ENCODE peak calls at places on chromosomes 1 and 21, in six cellular contexts. X is HCT116, Y is SK-N-SH, I is GM12878, K is K562, S is HepG2. U is an unnamed sample.

GRCh38 chr1:203117611-203118575 is 9.6 kb upstream of the ADORA1 start:
- DNase-seq in K (peak), S (peak), I (no peak), Y (peak), X (peak), U (peak)

GRCh38 chr1:109425391-109425790 is 857 bp downstream of the PSMA5 start:
- DNase-seq in Y (no peak), X (no peak), S (no peak), I (peak), K (no peak), U (no peak)

GRCh38 chr1:64093941-64094340 is 109.5 kb upstream of the UBE2U start:
- DNase-seq in Y (no peak), K (no peak), X (no peak), I (no peak), S (no peak), U (no peak)

GRCh38 chr1:210758261-210758660 is 375.7 kb downstream of the KCNH1 start:
- DNase-seq in Y (no peak), X (no peak), I (no peak), S (no peak), K (no peak), U (no peak)

GRCh38 chr1:87398644-87399043 is 70.0 kb downstream of the LMO4 start:
- DNase-seq in Y (no peak), I (no peak), S (no peak), X (no peak), K (no peak), U (no peak)

GRCh38 chr1:201406831-201407406 is 7.8 kb upstream of the LAD1 start:
- DNase-seq in Y (no peak), I (peak), S (peak), K (no peak), X (no peak), U (no peak)

GRCh38 chr1:30376054-30376453 is 347.3 kb downstream of the MATN1 start:
- DNase-seq in S (no peak), X (no peak), K (no peak), Y (no peak), I (no peak), U (no peak)

GRCh38 chr1:152623203-152623844 is 421 bp upstream of the LCE3A start:
- DNase-seq in I (no peak), Y (peak), K (peak), X (no peak), S (peak), U (no peak)

GRCh38 chr1:116724765-116725375 is 29.4 kb upstream of the CD2 start:
- DNase-seq in S (peak), Y (peak), X (peak), K (peak), I (no peak), U (peak)

GRCh38 chr1:207309775-207310273 is 11.7 kb upstream of the CD55 start:
- DNase-seq in S (peak), I (no peak), K (no peak), X (peak), Y (no peak), U (no peak)

GRCh38 chr1:68051475-68051874 is 1.0 kb upstream of the DIRAS3 start:
- DNase-seq in X (no peak), K (no peak), Y (peak), S (no peak), I (no peak), U (no peak)

GRCh38 chr1:85464497-85465098 is 361 bp downstream of the DDAH1 start:
- DNase-seq in Y (peak), K (no peak), X (peak), I (no peak), S (peak), U (peak)

GRCh38 chr1:27572679-27573426 is 31.1 kb downstream of the AHDC1 start:
- DNase-seq in I (no peak), X (no peak), S (no peak), K (peak), Y (no peak), U (no peak)

GRCh38 chr1:45230537-45230936 is 24.1 kb upstream of the ZSWIM5 start:
- DNase-seq in I (no peak), X (no peak), Y (no peak), S (peak), K (no peak), U (no peak)

GRCh38 chr1:211738709-211739301 is 63.4 kb upstream of the NEK2 start:
- DNase-seq in K (no peak), X (no peak), Y (no peak), I (no peak), S (no peak), U (no peak)

GRCh38 chr1:29197590-29197924 is 15.9 kb upstream of the SRSF4 start:
- DNase-seq in K (peak), S (peak), Y (peak), I (no peak), X (peak), U (peak)

GRCh38 chr1:212667223-212668139 is 32.2 kb downstream of the BATF3 start:
- DNase-seq in Y (peak), S (peak), X (peak), K (no peak), I (no peak), U (peak)

GRCh38 chr1:171595324-171595723 is 26.7 kb upstream of the MYOCOS start:
- DNase-seq in X (no peak), Y (no peak), K (no peak), S (no peak), I (no peak), U (no peak)

GRCh38 chr1:236354330-236355147 is 39.5 kb upstream of the EDARADD start:
- DNase-seq in Y (no peak), K (no peak), X (no peak), S (no peak), I (no peak), U (no peak)
- TF ChIP-seq JUND in Y (no peak), K (no peak), X (no peak), S (no peak), I (no peak), U (no peak)

GRCh38 chr1:55610203-55610602 is 395.0 kb upstream of the USP24 start:
- DNase-seq in I (no peak), K (no peak), S (no peak), Y (no peak), X (no peak), U (no peak)

GRCh38 chr1:55612988-55613387 is 397.8 kb upstream of the USP24 start:
- DNase-seq in X (no peak), K (no peak), I (no peak), S (no peak), Y (no peak), U (no peak)

GRCh38 chr1:55609630-55610029 is 394.5 kb upstream of the USP24 start:
- DNase-seq in X (no peak), I (no peak), K (no peak), S (no peak), Y (no peak), U (no peak)

GRCh38 chr1:55605155-55605554 is 390.0 kb upstream of the USP24 start:
- DNase-seq in I (no peak), S (no peak), X (no peak), K (no peak), Y (no peak), U (no peak)

DNA sequence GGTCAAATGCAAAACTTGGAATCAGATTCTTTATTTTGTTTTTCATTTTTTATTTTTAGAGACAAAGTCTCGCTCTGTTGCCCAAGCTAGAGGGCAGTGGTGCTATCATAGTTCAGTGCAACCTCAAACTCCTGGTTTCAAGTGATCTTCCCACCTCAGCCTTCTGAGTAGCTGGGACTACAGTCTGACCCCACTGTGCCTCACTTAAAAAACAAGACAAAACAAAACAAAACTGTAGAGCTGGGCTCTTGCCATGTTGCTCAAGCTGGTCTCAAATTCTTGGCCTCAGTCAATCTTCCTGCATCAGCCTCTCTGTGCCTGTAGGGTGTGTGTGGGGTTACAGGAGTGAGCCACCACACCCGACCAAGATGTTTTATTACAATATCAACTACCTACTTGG is 396.0 kb upstream of the USP24 start:
- DNase-seq in K (no peak), I (no peak), S (no peak), Y (no peak), X (no peak), U (no peak)
- TF ChIP-seq JUND in K (no peak), I (no peak), S (no peak), Y (no peak), X (no peak), U (no peak)

GRCh38 chr1:111442457-111442856 is 6.6 kb downstream of the WDR77 start:
- DNase-seq in K (no peak), I (no peak), X (no peak), S (no peak), Y (no peak), U (no peak)

GRCh38 chr1:111439461-111440351 is 9.3 kb downstream of the WDR77 start:
- DNase-seq in I (no peak), K (peak), X (no peak), S (no peak), Y (no peak), U (no peak)

GRCh38 chr1:111436726-111437125 is 9.2 kb upstream of the OVGP1 start:
- DNase-seq in X (no peak), K (no peak), S (no peak), Y (no peak), I (no peak), U (no peak)

GRCh38 chr1:111444031-111444430 is 5.0 kb downstream of the WDR77 start:
- DNase-seq in K (no peak), I (no peak), Y (no peak), X (no peak), S (no peak), U (no peak)

GRCh38 chr1:111441573-111442192 is 7.4 kb downstream of the WDR77 start:
- DNase-seq in K (peak), X (no peak), S (peak), Y (peak), I (no peak), U (no peak)
- TF ChIP-seq JUND in K (no peak), X (no peak), S (no peak), Y (no peak), I (no peak), U (no peak)

GRCh38 chr1:198463709-198464108 is 76.8 kb downstream of the ATP6V1G3 start:
- DNase-seq in Y (no peak), S (no peak), I (no peak), K (no peak), X (no peak), U (no peak)
- TF ChIP-seq JUND in Y (no peak), S (no peak), I (no peak), K (no peak), X (no peak), U (no peak)

DNA sequence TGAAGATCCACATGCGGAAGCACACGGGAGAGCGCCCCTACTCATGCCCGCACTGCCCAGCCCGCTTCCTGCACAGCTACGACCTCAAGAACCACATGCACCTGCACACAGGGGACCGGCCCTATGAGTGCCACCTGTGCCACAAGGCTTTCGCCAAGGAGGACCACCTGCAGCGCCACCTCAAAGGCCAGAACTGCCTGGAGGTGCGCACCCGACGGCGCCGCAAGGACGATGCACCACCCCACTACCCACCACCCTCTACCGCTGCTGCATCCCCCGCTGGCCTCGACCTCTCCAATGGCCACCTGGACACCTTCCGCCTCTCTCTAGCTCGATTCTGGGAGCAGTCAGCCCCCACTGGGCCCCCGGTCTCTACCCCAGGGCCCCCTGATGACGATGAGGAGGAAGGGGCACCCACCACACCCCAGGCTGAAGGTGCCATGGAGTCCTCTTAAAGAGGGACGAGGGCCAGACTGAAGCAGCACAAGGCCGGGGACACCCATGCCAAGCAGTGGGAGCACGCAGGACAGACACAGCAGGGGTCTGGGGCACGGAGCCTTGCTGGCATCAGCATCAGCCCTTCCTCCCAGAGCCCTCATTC is 13.7 kb downstream of the ZBTB7B start:
- DNase-seq in S (no peak), X (no peak), Y (no peak), K (no peak), I (no peak), U (no peak)
- TF ChIP-seq JUND in S (no peak), X (no peak), Y (no peak), K (no peak), I (no peak), U (no peak)

GRCh38 chr21:42513985-42514882 is 582 bp downstream of the SLC37A1 start:
- DNase-seq in X (no peak), S (no peak), K (peak), I (no peak), Y (peak), U (no peak)
- TF ChIP-seq JUND in X (no peak), S (no peak), K (no peak), I (no peak), Y (no peak), U (no peak)

U was measured in T47D.